ENCODE peak calls at places on chromosomes 2 and 18, in seven cellular contexts. One of them, this sample, is unnamed. For H3K9me3, the result is how much of the 10 kb centered on the place peaks cover.

GRCh38 chr2:183059561-183059960 is 19.0 kb upstream of the DUSP19 start:
- DNase-seq in mammary epithelial cell: peak
- DNase-seq in adipocyte: peak
- DNase-seq in astrocyte: peak
- DNase-seq in mucosa of descending colon: no peak
- DNase-seq in endodermal cell: no peak
- DNase-seq in Peyer's patch: no peak
- DNase-seq in this sample: no peak

GRCh38 chr2:206801417-206801772 is 36.0 kb downstream of the FASTKD2 start:
- DNase-seq in mammary epithelial cell: no peak
- DNase-seq in adipocyte: no peak
- DNase-seq in astrocyte: no peak
- DNase-seq in mucosa of descending colon: no peak
- DNase-seq in endodermal cell: no peak
- DNase-seq in Peyer's patch: no peak
- DNase-seq in this sample: no peak

GRCh38 chr2:221370076-221370941 is 201.8 kb downstream of the EPHA4 start:
- DNase-seq in mammary epithelial cell: no peak
- DNase-seq in adipocyte: no peak
- DNase-seq in astrocyte: no peak
- DNase-seq in mucosa of descending colon: no peak
- DNase-seq in endodermal cell: no peak
- DNase-seq in Peyer's patch: no peak
- DNase-seq in this sample: no peak

GRCh38 chr18:50190926-50191325 is 4.0 kb downstream of the MYO5B start:
- DNase-seq in mammary epithelial cell: peak
- DNase-seq in adipocyte: no peak
- DNase-seq in astrocyte: peak
- DNase-seq in mucosa of descending colon: no peak
- DNase-seq in endodermal cell: no peak
- DNase-seq in Peyer's patch: no peak
- DNase-seq in this sample: no peak

GRCh38 chr2:102268529-102269524 is 42.5 kb upstream of the IL1RL1 start:
- DNase-seq in mammary epithelial cell: no peak
- DNase-seq in adipocyte: peak
- DNase-seq in astrocyte: peak
- DNase-seq in mucosa of descending colon: no peak
- DNase-seq in endodermal cell: no peak
- DNase-seq in Peyer's patch: no peak
- DNase-seq in this sample: peak

GRCh38 chr2:10447300-10448207 is 573 bp downstream of the ODC1 start:
- DNase-seq in mammary epithelial cell: peak
- DNase-seq in adipocyte: peak
- DNase-seq in astrocyte: peak
- DNase-seq in mucosa of descending colon: no peak
- DNase-seq in endodermal cell: no peak
- DNase-seq in Peyer's patch: peak
- DNase-seq in this sample: no peak

GRCh38 chr18:10265560-10266235 is 188.7 kb upstream of the APCDD1 start:
- DNase-seq in mammary epithelial cell: no peak
- DNase-seq in adipocyte: no peak
- DNase-seq in astrocyte: peak
- DNase-seq in mucosa of descending colon: no peak
- DNase-seq in endodermal cell: no peak
- DNase-seq in Peyer's patch: no peak
- DNase-seq in this sample: no peak

GRCh38 chr2:74216642-74217041 is 18.2 kb downstream of the MTHFD2 start:
- DNase-seq in mammary epithelial cell: no peak
- DNase-seq in adipocyte: no peak
- DNase-seq in astrocyte: no peak
- DNase-seq in mucosa of descending colon: no peak
- DNase-seq in endodermal cell: peak
- DNase-seq in Peyer's patch: no peak
- DNase-seq in this sample: no peak

GRCh38 chr2:199602896-199603482 is 145.2 kb upstream of the SATB2 start:
- DNase-seq in mammary epithelial cell: no peak
- DNase-seq in adipocyte: peak
- DNase-seq in astrocyte: peak
- DNase-seq in mucosa of descending colon: no peak
- DNase-seq in endodermal cell: no peak
- DNase-seq in Peyer's patch: no peak
- DNase-seq in this sample: no peak

GRCh38 chr18:79950440-79951341 is 762 bp downstream of the SLC66A2 start:
- DNase-seq in mammary epithelial cell: peak
- DNase-seq in adipocyte: peak
- DNase-seq in astrocyte: no peak
- DNase-seq in mucosa of descending colon: peak
- DNase-seq in endodermal cell: peak
- DNase-seq in Peyer's patch: peak
- DNase-seq in this sample: no peak

GRCh38 chr18:5661179-5661578 is 117.4 kb upstream of the EPB41L3 start:
- DNase-seq in mammary epithelial cell: no peak
- DNase-seq in adipocyte: no peak
- DNase-seq in astrocyte: peak
- DNase-seq in mucosa of descending colon: no peak
- DNase-seq in endodermal cell: no peak
- DNase-seq in Peyer's patch: no peak
- DNase-seq in this sample: no peak

GRCh38 chr2:31297751-31298150 is 63.8 kb downstream of the EHD3 start:
- DNase-seq in mammary epithelial cell: peak
- DNase-seq in adipocyte: no peak
- DNase-seq in astrocyte: no peak
- DNase-seq in mucosa of descending colon: no peak
- DNase-seq in endodermal cell: peak
- DNase-seq in Peyer's patch: no peak
- DNase-seq in this sample: no peak

GRCh38 chr18:3725100-3725499 is 275.1 kb downstream of the TGIF1 start:
- DNase-seq in mammary epithelial cell: no peak
- DNase-seq in adipocyte: no peak
- DNase-seq in astrocyte: no peak
- DNase-seq in mucosa of descending colon: no peak
- DNase-seq in endodermal cell: no peak
- DNase-seq in Peyer's patch: no peak
- DNase-seq in this sample: no peak

GRCh38 chr2:239526666-239527415 is 126.0 kb upstream of the HDAC4 start:
- DNase-seq in mammary epithelial cell: no peak
- DNase-seq in adipocyte: no peak
- DNase-seq in astrocyte: no peak
- DNase-seq in mucosa of descending colon: no peak
- DNase-seq in endodermal cell: no peak
- DNase-seq in Peyer's patch: no peak
- DNase-seq in this sample: no peak

GRCh38 chr2:231530099-231531085 is at the start of gene NMUR1:
- DNase-seq in mammary epithelial cell: no peak
- DNase-seq in adipocyte: peak
- DNase-seq in astrocyte: no peak
- DNase-seq in mucosa of descending colon: peak
- DNase-seq in endodermal cell: peak
- DNase-seq in Peyer's patch: peak
- DNase-seq in this sample: no peak

GRCh38 chr2:188869560-188869959 is 104.6 kb upstream of the COL3A1 start:
- DNase-seq in mammary epithelial cell: no peak
- DNase-seq in adipocyte: peak
- DNase-seq in astrocyte: peak
- DNase-seq in mucosa of descending colon: no peak
- DNase-seq in endodermal cell: no peak
- DNase-seq in Peyer's patch: no peak
- DNase-seq in this sample: no peak

GRCh38 chr18:14928396-14928795 is 180.4 kb downstream of the ANKRD30B start:
- DNase-seq in mammary epithelial cell: no peak
- DNase-seq in adipocyte: no peak
- DNase-seq in astrocyte: no peak
- DNase-seq in mucosa of descending colon: no peak
- DNase-seq in endodermal cell: no peak
- DNase-seq in Peyer's patch: no peak
- DNase-seq in this sample: no peak

GRCh38 chr18:14927701-14928100 is 179.7 kb downstream of the ANKRD30B start:
- DNase-seq in mammary epithelial cell: no peak
- DNase-seq in adipocyte: no peak
- DNase-seq in astrocyte: no peak
- DNase-seq in mucosa of descending colon: no peak
- DNase-seq in endodermal cell: no peak
- DNase-seq in Peyer's patch: no peak
- DNase-seq in this sample: no peak

GRCh38 chr18:14924226-14924625 is 176.3 kb downstream of the ANKRD30B start:
- DNase-seq in mammary epithelial cell: peak
- DNase-seq in adipocyte: peak
- DNase-seq in astrocyte: no peak
- DNase-seq in mucosa of descending colon: no peak
- DNase-seq in endodermal cell: no peak
- DNase-seq in Peyer's patch: no peak
- DNase-seq in this sample: no peak

GRCh38 chr18:14922965-14923565 is 175.1 kb downstream of the ANKRD30B start:
- DNase-seq in mammary epithelial cell: no peak
- DNase-seq in adipocyte: no peak
- DNase-seq in astrocyte: no peak
- DNase-seq in mucosa of descending colon: no peak
- DNase-seq in endodermal cell: no peak
- DNase-seq in Peyer's patch: no peak
- DNase-seq in this sample: no peak

DNA sequence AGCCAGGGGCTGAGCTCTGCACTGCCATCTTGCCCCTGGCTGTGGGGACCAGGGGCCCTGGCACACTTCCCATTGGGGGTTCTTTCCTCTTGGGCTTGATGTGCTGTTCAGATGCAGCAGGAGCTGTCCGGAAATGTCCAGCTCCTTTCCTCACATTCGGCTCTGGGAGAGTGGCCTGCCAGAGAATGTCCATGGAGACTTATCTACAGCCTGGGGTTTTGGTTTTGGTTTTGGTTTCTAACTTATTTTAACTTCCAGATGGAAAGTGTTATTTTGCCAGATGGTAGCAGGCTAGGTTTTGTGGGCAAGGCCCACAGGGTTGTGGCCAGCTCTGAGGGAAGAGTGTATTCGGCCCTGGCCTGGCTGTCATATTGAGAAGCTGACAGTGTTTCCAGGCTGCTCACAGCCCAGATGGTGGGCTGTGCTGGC is 177.3 kb downstream of the ANKRD30B start:
- DNase-seq in mammary epithelial cell: no peak
- DNase-seq in adipocyte: no peak
- DNase-seq in astrocyte: no peak
- DNase-seq in mucosa of descending colon: no peak
- DNase-seq in endodermal cell: no peak
- DNase-seq in Peyer's patch: no peak
- DNase-seq in this sample: no peak
- H3K9me3 ChIP-seq in mammary epithelial cell: under half
- H3K9me3 ChIP-seq in adipocyte: under half
- H3K9me3 ChIP-seq in astrocyte: under half
- H3K9me3 ChIP-seq in mucosa of descending colon: under half
- H3K9me3 ChIP-seq in endodermal cell: half or more
- H3K9me3 ChIP-seq in Peyer's patch: under half
- H3K9me3 ChIP-seq in this sample: half or more

GRCh38 chr18:70683263-70683662 is 394.4 kb downstream of the SOCS6 start:
- DNase-seq in mammary epithelial cell: no peak
- DNase-seq in adipocyte: no peak
- DNase-seq in astrocyte: no peak
- DNase-seq in mucosa of descending colon: no peak
- DNase-seq in endodermal cell: no peak
- DNase-seq in Peyer's patch: no peak
- DNase-seq in this sample: no peak
- H3K9me3 ChIP-seq in mammary epithelial cell: under half
- H3K9me3 ChIP-seq in adipocyte: under half
- H3K9me3 ChIP-seq in astrocyte: under half
- H3K9me3 ChIP-seq in mucosa of descending colon: under half
- H3K9me3 ChIP-seq in endodermal cell: under half
- H3K9me3 ChIP-seq in Peyer's patch: under half
- H3K9me3 ChIP-seq in this sample: under half

DNA sequence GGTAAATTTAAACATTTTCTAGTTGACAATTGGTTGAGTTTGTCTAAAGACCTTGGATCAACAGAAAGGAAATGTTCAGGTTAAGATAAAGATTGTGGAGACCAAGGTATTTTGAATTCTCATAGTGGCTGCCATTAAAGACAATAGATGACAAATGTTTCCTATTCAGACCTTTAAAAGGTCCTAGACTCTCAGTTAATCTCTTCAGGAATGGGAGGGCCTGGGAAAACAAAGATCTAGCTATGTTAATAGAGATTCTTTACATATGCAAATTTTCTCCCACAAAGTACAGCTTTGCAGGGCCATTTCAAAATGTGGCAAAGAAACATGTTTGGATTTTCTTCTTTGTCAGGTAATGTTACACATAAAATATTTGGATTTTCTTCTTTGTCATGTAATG is 403.9 kb downstream of the SPAG16 start:
- DNase-seq in mammary epithelial cell: no peak
- DNase-seq in adipocyte: no peak
- DNase-seq in astrocyte: no peak
- DNase-seq in mucosa of descending colon: no peak
- DNase-seq in endodermal cell: no peak
- DNase-seq in Peyer's patch: no peak
- DNase-seq in this sample: no peak
- H3K9me3 ChIP-seq in mammary epithelial cell: under half
- H3K9me3 ChIP-seq in adipocyte: under half
- H3K9me3 ChIP-seq in astrocyte: under half
- H3K9me3 ChIP-seq in mucosa of descending colon: under half
- H3K9me3 ChIP-seq in endodermal cell: under half
- H3K9me3 ChIP-seq in Peyer's patch: under half
- H3K9me3 ChIP-seq in this sample: under half

GRCh38 chr2:185221-185620 is 78.6 kb downstream of the SH3YL1 start:
- DNase-seq in mammary epithelial cell: peak
- DNase-seq in adipocyte: no peak
- DNase-seq in astrocyte: no peak
- DNase-seq in mucosa of descending colon: no peak
- DNase-seq in endodermal cell: no peak
- DNase-seq in Peyer's patch: no peak
- DNase-seq in this sample: no peak
- H3K9me3 ChIP-seq in mammary epithelial cell: under half
- H3K9me3 ChIP-seq in adipocyte: under half
- H3K9me3 ChIP-seq in astrocyte: under half
- H3K9me3 ChIP-seq in mucosa of descending colon: under half
- H3K9me3 ChIP-seq in endodermal cell: half or more
- H3K9me3 ChIP-seq in Peyer's patch: under half
- H3K9me3 ChIP-seq in this sample: under half

GRCh38 chr2:9417725-9418124 is 5.6 kb downstream of the ITGB1BP1 start:
- DNase-seq in mammary epithelial cell: no peak
- DNase-seq in adipocyte: no peak
- DNase-seq in astrocyte: no peak
- DNase-seq in mucosa of descending colon: no peak
- DNase-seq in endodermal cell: no peak
- DNase-seq in Peyer's patch: no peak
- DNase-seq in this sample: no peak

GRCh38 chr2:9416962-9417316 is 6.4 kb downstream of the ITGB1BP1 start:
- DNase-seq in mammary epithelial cell: no peak
- DNase-seq in adipocyte: no peak
- DNase-seq in astrocyte: no peak
- DNase-seq in mucosa of descending colon: no peak
- DNase-seq in endodermal cell: peak
- DNase-seq in Peyer's patch: no peak
- DNase-seq in this sample: no peak

GRCh38 chr2:9418746-9419145 is 4.6 kb downstream of the ITGB1BP1 start:
- DNase-seq in mammary epithelial cell: no peak
- DNase-seq in adipocyte: no peak
- DNase-seq in astrocyte: no peak
- DNase-seq in mucosa of descending colon: no peak
- DNase-seq in endodermal cell: no peak
- DNase-seq in Peyer's patch: no peak
- DNase-seq in this sample: no peak

GRCh38 chr2:9420495-9420894 is 2.8 kb downstream of the ITGB1BP1 start:
- DNase-seq in mammary epithelial cell: no peak
- DNase-seq in adipocyte: no peak
- DNase-seq in astrocyte: no peak
- DNase-seq in mucosa of descending colon: no peak
- DNase-seq in endodermal cell: no peak
- DNase-seq in Peyer's patch: no peak
- DNase-seq in this sample: no peak

GRCh38 chr2:9419558-9419957 is 3.8 kb downstream of the ITGB1BP1 start:
- DNase-seq in mammary epithelial cell: no peak
- DNase-seq in adipocyte: no peak
- DNase-seq in astrocyte: no peak
- DNase-seq in mucosa of descending colon: no peak
- DNase-seq in endodermal cell: no peak
- DNase-seq in Peyer's patch: no peak
- DNase-seq in this sample: no peak
- H3K9me3 ChIP-seq in mammary epithelial cell: under half
- H3K9me3 ChIP-seq in adipocyte: under half
- H3K9me3 ChIP-seq in astrocyte: under half
- H3K9me3 ChIP-seq in mucosa of descending colon: under half
- H3K9me3 ChIP-seq in endodermal cell: under half
- H3K9me3 ChIP-seq in Peyer's patch: under half
- H3K9me3 ChIP-seq in this sample: under half

This sample was measured in AG04450.